ENCODE peak calls at places on chromosomes 7 and 10, in ten cellular contexts. E is T-helper 2 cell; O is hepatic stellate cell; H is MCF 10A; X is EH; P is dorsolateral prefrontal cortex; Y is stimulated activated CD4-positive, alpha-beta T cell treated with anti-CD3 and anti-CD28 coated beads, Interleukin-4, amount 100 ng/mL, for 1 hour; W is GM03348; Z is substantia nigra; R is GM12865. D is an unnamed sample.

GRCh38 chr7:120996333-120996982 is 7.9 kb downstream of the CPED1 start:
- DNase-seq in Y (no peak), W (peak; percentile 65), R (peak; percentile 34), H (peak; percentile 93), Z (no peak), P (no peak), O (peak; percentile 42), X (peak; percentile 95), E (peak; percentile 29), D (peak; percentile 33)

GRCh38 chr10:119734396-119735332 is 8.8 kb downstream of the INPP5F start:
- DNase-seq in R (no peak), Z (no peak), H (peak; percentile 46), Y (no peak), W (peak; percentile 44), P (no peak), X (peak; percentile 65), E (no peak), O (no peak), D (peak; percentile 48)

GRCh38 chr10:5892007-5892406 is 2.0 kb downstream of the FBH1 start:
- DNase-seq in O (peak; percentile 72), R (no peak), H (no peak), E (peak; percentile 36), W (no peak), Z (no peak), P (no peak), X (no peak), Y (no peak), D (peak; percentile 32)

GRCh38 chr10:97336446-97336845 is 1.9 kb upstream of the FRAT2 start:
- DNase-seq in E (no peak), R (no peak), X (no peak), O (no peak), W (no peak), Y (no peak), P (no peak), H (no peak), Z (no peak), D (no peak)

GRCh38 chr10:126425051-126425450 is 36.8 kb upstream of the ADAM12 start:
- DNase-seq in Z (no peak), O (no peak), W (no peak), H (peak; percentile 38), E (no peak), R (no peak), Y (no peak), P (no peak), X (no peak), D (no peak)

GRCh38 chr7:99369767-99370353 is 4.7 kb upstream of the ARPC1B start:
- DNase-seq in E (no peak), R (no peak), Z (no peak), X (peak; percentile 47), Y (no peak), P (no peak), H (no peak), W (peak; percentile 53), O (no peak), D (peak; percentile 59)

GRCh38 chr7:30929686-30930085 is 18.0 kb downstream of the AQP1 start:
- DNase-seq in H (no peak), R (no peak), E (no peak), P (no peak), X (no peak), W (peak; percentile 3), Z (no peak), Y (no peak), O (peak; percentile 2), D (no peak)

GRCh38 chr10:70528726-70529362 is 50.3 kb downstream of the PALD1 start:
- DNase-seq in W (peak; percentile 60), P (no peak), H (peak; percentile 66), E (peak; percentile 12), O (peak; percentile 77), R (peak; percentile 45), Y (no peak), X (peak; percentile 78), Z (no peak), D (peak; percentile 81)

GRCh38 chr7:101725911-101726310 is 91.5 kb upstream of the CUX1 start:
- DNase-seq in X (no peak), Y (no peak), H (no peak), R (no peak), Z (no peak), W (no peak), P (no peak), E (no peak), O (no peak), D (no peak)

GRCh38 chr7:157433628-157434027 is 96.8 kb downstream of the DNAJB6 start:
- DNase-seq in X (no peak), P (no peak), Z (no peak), Y (no peak), E (no peak), R (no peak), O (no peak), H (no peak), W (no peak), D (no peak)

GRCh38 chr7:151682831-151683614 is 163.3 kb upstream of the RHEB start:
- DNase-seq in W (no peak), O (no peak), Y (no peak), H (no peak), E (no peak), R (no peak), X (no peak), P (no peak), Z (peak; percentile 11), D (no peak)

GRCh38 chr10:3409928-3410327 is 237.3 kb upstream of the PITRM1 start:
- DNase-seq in Y (no peak), W (no peak), X (no peak), O (no peak), P (no peak), R (no peak), H (no peak), E (no peak), Z (no peak), D (no peak)

GRCh38 chr7:101681170-101682007 is 52.3 kb upstream of the MYL10 start:
- DNase-seq in E (no peak), R (no peak), H (peak; percentile 89), W (peak; percentile 94), X (peak; percentile 95), P (no peak), Z (no peak), Y (no peak), O (peak; percentile 93), D (peak; percentile 89)

GRCh38 chr7:374706-375490 is 84.9 kb downstream of the FOXL3 start:
- DNase-seq in Z (no peak), E (no peak), R (no peak), X (no peak), Y (no peak), O (no peak), H (no peak), P (peak; percentile 39), W (no peak), D (no peak)

GRCh38 chr10:31961675-31962074 is 33.0 kb upstream of the ARHGAP12 start:
- DNase-seq in P (no peak), O (no peak), R (peak; percentile 29), Y (no peak), H (peak; percentile 78), X (peak; percentile 90), W (peak; percentile 57), E (peak; percentile 38), Z (no peak), D (no peak)

GRCh38 chr10:119291223-119291900 is 84.0 kb downstream of the GRK5 start:
- DNase-seq in O (no peak), P (no peak), Y (no peak), Z (no peak), X (no peak), H (no peak), W (no peak), E (no peak), R (no peak), D (no peak)

GRCh38 chr10:34045571-34046190 is 711.2 kb upstream of the NRP1 start:
- DNase-seq in Y (no peak), O (no peak), Z (no peak), P (no peak), W (no peak), H (peak; percentile 25), X (peak; percentile 54), R (no peak), E (peak; percentile 13), D (no peak)

GRCh38 chr10:30349967-30350735 is 1.1 kb upstream of the MTPAP start:
- DNase-seq in Y (no peak), X (no peak), H (no peak), W (no peak), O (no peak), Z (no peak), R (no peak), P (no peak), E (no peak), D (no peak)

GRCh38 chr7:130063036-130063435 is 7.3 kb upstream of the KLHDC10 start:
- DNase-seq in H (peak; percentile 46), O (no peak), Y (peak; percentile 76), E (peak; percentile 64), W (peak; percentile 27), R (peak; percentile 66), Z (no peak), P (no peak), X (peak; percentile 43), D (no peak)

GRCh38 chr7:25389489-25390106 is 161.3 kb upstream of the NPVF start:
- DNase-seq in E (peak; percentile 48), H (peak; percentile 61), Z (no peak), W (peak; percentile 64), X (peak; percentile 44), O (peak; percentile 22), P (no peak), R (peak; percentile 29), Y (no peak), D (peak; percentile 39)

GRCh38 chr7:99019523-99020412 is 124.1 kb downstream of the SMURF1 start:
- DNase-seq in Y (no peak), E (no peak), P (no peak), W (no peak), R (no peak), X (no peak), Z (no peak), O (no peak), H (no peak), D (no peak)

GRCh38 chr10:71639412-71639719 is 80.2 kb downstream of the C10orf105 start:
- DNase-seq in X (no peak), Y (no peak), R (no peak), Z (no peak), O (no peak), P (no peak), W (no peak), E (no peak), H (no peak), D (no peak)

GRCh38 chr7:29915481-29916215 is 74.0 kb downstream of the SCRN1 start:
- DNase-seq in X (peak; percentile 55), W (no peak), P (no peak), Y (no peak), Z (no peak), E (no peak), R (no peak), O (no peak), H (no peak), D (no peak)

GRCh38 chr10:132626019-132626760 is 88.6 kb downstream of the INPP5A start:
- DNase-seq in X (no peak), E (no peak), H (no peak), O (no peak), P (peak; percentile 41), R (no peak), Y (no peak), W (no peak), Z (no peak), D (no peak)

GRCh38 chr10:117163061-117163953 is 25.2 kb upstream of the VAX1 start:
- DNase-seq in E (no peak), Z (no peak), R (no peak), H (no peak), Y (no peak), W (peak; percentile 29), O (no peak), X (no peak), P (no peak), D (no peak)

D was measured in AG08396.